ENCODE peak calls at places on chromosomes 12 and 14, in four cellular contexts. O is upper lobe of right lung, L is astrocyte, E is A549. T is an unnamed sample.

GRCh38 chr12:112967306-112967705 is 11.0 kb upstream of the OAS2 start:
- DNase-seq in E (no peak), O (no peak), L (no peak), T (no peak)

GRCh38 chr12:79397609-79398008 is 293.2 kb downstream of the PAWR start:
- DNase-seq in L (no peak), E (no peak), O (no peak), T (no peak)

GRCh38 chr12:1605129-1606020 is 11.0 kb upstream of the FBXL14 start:
- DNase-seq in L (peak), O (peak), E (peak), T (peak)

GRCh38 chr12:7108042-7108927 is 729 bp downstream of the C1RL start:
- DNase-seq in L (peak), E (peak), O (peak), T (peak)

GRCh38 chr14:71932229-71932951 is at the start of gene RGS6:
- DNase-seq in L (peak), E (no peak), O (peak), T (peak)

GRCh38 chr12:67925551-67925950 is 63.7 kb upstream of the IFNG-AS1 start:
- DNase-seq in L (no peak), O (no peak), E (no peak), T (no peak)

GRCh38 chr12:47216150-47216677 is 136.5 kb upstream of the AMIGO2 start:
- DNase-seq in L (no peak), O (no peak), E (no peak), T (no peak)

GRCh38 chr12:124603143-124603542 is 35.7 kb upstream of the NCOR2 start:
- DNase-seq in L (no peak), E (no peak), O (no peak), T (no peak)

GRCh38 chr12:129773170-129773493 is 130.7 kb downstream of the TMEM132D start:
- DNase-seq in E (no peak), O (no peak), L (no peak), T (no peak)

GRCh38 chr14:45716506-45716905 is 463.5 kb upstream of the MIS18BP1 start:
- DNase-seq in E (peak), L (no peak), O (no peak), T (no peak)
- TF ChIP-seq CTCF in E (no peak), L (no peak), O (no peak), T (no peak)

DNA sequence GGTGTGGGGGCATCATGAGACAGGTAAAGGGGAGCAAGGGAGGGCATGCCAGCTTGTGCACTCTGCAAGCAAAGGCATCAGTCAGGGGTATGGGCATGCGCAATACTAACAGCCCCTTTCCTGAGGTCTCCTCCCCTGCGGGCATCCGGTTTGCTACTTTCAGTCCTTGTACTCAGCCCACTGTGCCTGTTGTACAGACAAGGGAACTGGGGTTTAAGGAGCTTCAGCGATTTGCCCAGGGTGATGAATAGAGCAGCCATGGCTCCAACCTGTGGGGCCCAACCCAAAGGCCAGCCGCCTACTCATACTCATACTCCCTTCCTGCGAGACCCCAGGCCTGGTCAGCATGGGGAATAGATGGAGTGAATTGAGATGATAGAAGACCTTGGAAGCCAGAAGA is 66.7 kb downstream of the GALNT16 start:
- DNase-seq in E (no peak), O (no peak), L (no peak), T (no peak)
- H3K27ac ChIP-seq in E (no peak), O (no peak), L (no peak), T (no peak)

DNA sequence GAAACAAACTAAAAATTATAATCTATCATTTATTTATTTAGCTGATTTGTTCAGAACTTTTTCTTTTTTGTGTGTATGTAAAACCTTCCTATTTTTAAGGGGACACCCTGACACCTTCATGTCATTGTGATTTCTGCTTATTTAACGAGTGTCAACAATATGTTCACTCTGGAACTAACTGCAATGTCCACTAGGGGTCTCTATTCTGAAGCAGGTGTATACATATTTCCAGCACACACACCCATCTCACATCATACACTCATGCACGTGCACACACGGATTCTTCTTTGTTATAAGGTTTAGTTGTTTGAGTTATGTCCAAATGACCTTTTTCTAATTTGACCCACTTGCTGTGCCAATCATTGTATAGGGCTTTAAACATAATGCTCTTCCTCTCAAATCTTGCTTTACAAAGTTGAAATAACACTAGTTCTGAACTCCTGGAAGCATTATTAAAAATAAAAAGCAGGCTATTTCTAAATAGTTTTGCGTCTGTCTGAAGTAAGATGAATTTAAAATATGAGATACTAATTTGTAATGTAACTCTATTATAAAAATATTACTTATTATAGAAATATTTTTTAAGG is 15.5 kb downstream of the E2F7 start:
- DNase-seq in L (peak), O (no peak), E (peak), T (peak)
- TF ChIP-seq CTCF in L (peak), O (peak), E (peak), T (peak)

GRCh38 chr14:68284834-68285233 is 465.3 kb downstream of the RAD51B start:
- DNase-seq in L (no peak), E (no peak), O (no peak), T (no peak)

GRCh38 chr14:68284333-68284732 is 464.8 kb downstream of the RAD51B start:
- DNase-seq in E (no peak), L (no peak), O (no peak), T (no peak)

GRCh38 chr14:68283378-68284123 is 464.0 kb downstream of the RAD51B start:
- DNase-seq in O (no peak), E (no peak), L (no peak), T (no peak)

GRCh38 chr14:68281497-68281896 is 461.9 kb downstream of the RAD51B start:
- DNase-seq in L (no peak), E (no peak), O (no peak), T (no peak)

DNA sequence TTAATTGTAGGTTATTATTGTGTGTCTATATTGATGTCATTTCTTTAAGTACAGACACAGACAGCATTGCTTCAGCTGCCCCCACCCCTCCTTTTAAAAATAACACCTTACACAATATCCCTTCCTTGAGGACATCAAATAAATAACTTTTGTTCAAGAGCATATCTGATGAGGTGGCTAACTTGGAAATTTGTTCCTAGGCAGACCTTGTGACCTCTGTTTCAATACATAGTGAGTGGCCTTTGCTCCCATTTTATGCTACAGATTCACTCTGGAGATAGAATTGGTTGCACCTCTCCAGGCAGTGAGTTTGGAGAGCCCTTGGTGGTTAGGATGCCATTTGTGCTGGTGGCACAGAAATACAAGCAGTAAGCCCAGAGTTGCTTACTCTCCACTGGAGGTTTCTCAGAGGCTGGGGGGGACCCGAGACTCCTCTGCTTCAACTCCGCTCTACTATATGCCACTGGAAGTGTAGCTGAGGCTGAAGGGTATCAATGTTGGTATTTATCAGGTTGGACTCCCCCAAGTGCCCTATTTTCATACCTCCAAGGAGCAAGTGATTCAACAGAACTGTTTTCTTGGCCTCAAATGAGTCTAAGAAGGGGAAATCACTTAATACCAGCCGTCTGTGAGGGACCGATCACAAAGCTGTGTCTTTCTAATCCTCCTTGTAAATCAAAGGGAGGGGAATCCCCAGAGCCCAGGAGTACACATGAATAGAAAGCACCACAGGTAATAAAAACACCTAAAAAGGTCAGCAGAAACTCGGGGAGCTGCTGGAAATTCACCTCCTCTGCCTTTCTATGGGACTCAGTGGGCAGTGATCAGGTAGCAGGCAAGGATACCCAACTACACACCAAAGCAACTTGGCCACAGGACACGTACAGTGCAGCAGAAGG is 463.1 kb downstream of the RAD51B start:
- DNase-seq in L (no peak), E (no peak), O (no peak), T (no peak)
- H3K27ac ChIP-seq in L (no peak), E (peak), O (peak), T (no peak)

GRCh38 chr14:75001899-75002298 is 822 bp upstream of the EIF2B2 start:
- DNase-seq in E (no peak), O (no peak), L (no peak), T (no peak)

GRCh38 chr14:75001261-75001660 is 1.5 kb upstream of the EIF2B2 start:
- DNase-seq in O (no peak), E (no peak), L (no peak), T (no peak)

GRCh38 chr14:75003250-75004027 is 718 bp downstream of the EIF2B2 start:
- DNase-seq in O (no peak), L (no peak), E (no peak), T (no peak)

GRCh38 chr14:75005357-75005756 is 2.6 kb downstream of the EIF2B2 start:
- DNase-seq in L (no peak), O (no peak), E (no peak), T (no peak)

DNA sequence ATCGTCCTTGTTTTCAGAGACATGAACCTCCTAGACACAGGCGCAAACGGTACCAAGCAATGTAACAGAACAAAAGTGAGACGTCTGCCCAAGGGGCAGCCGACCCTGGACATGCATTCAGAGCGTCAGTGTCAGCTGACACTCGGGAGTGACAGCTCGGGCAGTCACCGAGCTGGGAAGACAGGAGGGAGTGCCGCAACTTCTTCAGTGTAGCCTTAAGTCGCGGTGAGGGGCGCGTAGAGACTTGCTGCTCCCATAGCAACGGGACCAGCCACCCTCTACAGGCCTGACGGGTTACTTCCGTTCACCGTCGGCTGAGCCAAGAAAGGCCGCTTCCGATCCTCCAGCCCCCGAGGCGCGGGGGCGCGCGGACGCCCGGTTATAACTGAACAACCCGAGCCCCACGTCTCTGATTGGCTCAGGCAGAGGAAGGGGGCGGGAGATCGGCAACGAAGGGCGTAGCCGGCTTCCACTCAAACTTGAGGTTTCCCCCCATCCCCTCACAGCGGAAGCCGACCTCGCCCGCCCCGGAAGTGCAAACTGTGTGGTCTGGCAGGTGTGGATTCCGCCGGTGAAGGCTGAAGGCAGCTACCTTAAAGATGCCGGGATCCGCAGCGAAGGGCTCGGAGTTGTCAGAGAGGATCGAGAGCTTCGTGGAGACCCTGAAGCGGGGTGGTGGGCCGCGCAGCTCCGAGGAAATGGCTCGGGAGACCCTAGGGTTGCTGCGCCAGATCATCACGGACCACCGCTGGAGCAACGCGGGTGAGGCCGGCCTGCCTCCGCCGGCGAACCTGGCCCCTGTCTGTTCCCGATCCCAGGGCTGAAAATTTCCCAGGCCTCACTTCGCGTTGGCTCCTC is at the start of gene EIF2B2:
- DNase-seq in E (peak), O (peak), L (peak), T (peak)
- TF ChIP-seq CTCF in E (no peak), O (peak), L (no peak), T (no peak)

GRCh38 chr12:80491176-80491575 is 47.1 kb downstream of the PTPRQ start:
- DNase-seq in E (no peak), L (no peak), O (no peak), T (no peak)

GRCh38 chr12:80490329-80490728 is 46.3 kb downstream of the PTPRQ start:
- DNase-seq in O (no peak), E (no peak), L (peak), T (no peak)

GRCh38 chr12:80484778-80485177 is 40.7 kb downstream of the PTPRQ start:
- DNase-seq in E (no peak), O (no peak), L (no peak), T (no peak)

GRCh38 chr12:80485222-80485987 is 41.4 kb downstream of the PTPRQ start:
- DNase-seq in O (no peak), L (no peak), E (no peak), T (no peak)
- H3K27ac ChIP-seq in O (no peak), L (no peak), E (no peak), T (no peak)

DNA sequence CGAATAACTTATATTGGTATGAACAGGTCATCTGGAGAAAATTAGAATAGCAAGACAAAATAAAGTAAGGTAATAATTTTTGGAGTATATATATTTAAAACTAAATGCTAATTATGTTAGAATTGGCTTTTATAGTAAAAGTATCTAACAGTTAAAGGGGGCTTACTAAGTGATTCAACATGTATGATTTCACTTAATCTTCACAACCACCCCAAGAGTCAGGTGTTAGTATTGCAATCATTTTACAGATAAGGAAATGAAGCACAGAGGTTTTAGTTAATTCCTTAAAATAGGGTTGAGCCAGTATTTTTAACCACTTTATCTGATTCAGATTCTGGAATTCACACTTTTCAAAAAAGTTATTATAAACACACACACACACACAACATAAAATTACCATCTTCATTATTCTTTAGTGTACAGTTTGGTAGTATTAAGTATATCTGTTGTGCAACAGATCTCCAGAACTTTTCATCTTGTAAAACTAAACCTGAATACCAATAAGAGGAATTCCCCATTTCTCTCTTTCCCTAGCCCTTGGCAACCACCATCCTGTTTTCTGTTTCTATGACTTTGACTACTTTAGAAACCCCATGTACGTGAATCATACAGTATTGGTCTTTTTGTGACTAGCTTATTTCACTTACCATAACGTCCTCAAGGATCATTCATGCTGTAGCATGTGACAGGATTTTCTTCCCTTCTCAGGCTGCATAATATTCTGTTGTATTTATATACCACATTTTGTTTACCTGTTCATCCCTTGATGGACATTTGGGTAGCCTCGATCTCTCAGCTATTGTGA is 12.5 kb downstream of the A2M start:
- DNase-seq in O (no peak), E (no peak), L (no peak), T (no peak)
- TF ChIP-seq CTCF in O (peak), E (no peak), L (no peak), T (no peak)

DNA sequence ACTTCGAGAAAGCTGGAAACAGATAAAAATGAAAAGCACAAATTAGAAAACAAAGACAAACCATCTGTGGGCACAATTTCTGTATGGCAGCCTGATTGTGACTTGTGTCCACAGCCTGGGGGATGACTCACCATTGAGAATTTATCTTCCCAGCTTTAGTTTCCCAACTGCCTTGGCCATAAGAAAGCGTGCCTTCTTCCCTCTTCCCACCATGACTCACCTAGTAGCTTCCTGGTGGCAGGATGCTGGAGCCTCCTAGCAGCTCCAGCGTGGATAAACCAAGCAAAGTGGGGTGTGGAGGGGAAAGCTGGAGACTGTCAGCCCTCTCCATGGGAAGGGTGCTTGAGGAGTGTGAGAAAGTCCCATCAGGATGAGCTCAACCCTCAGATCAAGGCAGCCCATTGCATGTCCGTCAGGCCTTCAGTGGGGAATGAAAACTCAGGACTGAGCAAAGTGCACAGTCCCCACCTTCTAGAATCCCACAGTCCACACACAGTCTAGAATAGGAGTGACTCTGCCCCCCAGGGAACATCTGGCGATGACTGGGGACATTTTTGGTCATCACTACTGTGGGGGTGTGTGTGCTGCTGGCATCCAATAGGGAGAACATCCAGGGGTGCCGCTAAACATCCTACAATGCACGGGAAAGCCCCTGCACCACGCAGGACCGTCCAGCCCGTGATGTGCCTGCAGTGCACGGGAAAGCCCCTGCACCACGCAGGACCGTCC is 22.4 kb upstream of the SERPINA6 start:
- DNase-seq in O (no peak), E (peak), L (peak), T (peak)
- H3K27ac ChIP-seq in O (no peak), E (no peak), L (peak), T (peak)

T was measured in RWPE1.